ENCODE peak calls at places on chromosomes 13 and 19, in seven cellular contexts. G is stimulated activated CD4-positive, alpha-beta T cell treated with anti-CD3 and anti-CD28 coated beads, Interleukin-1b, Interleukin-23, amount 100 ng/mL, for 24 hours; Z is tibial nerve; S is NCI-H524 treated with DMSO at 0.1 percent for 48 hours; J is EL; X is A172; Y is keratinocyte. B is an unnamed sample.

GRCh38 chr19:17037966-17038500 is 11.4 kb upstream of the CPAMD8 start:
- DNase-seq in J (no peak), Y (no peak), G (no peak), X (no peak), S (no peak), Z (no peak), B (no peak)

GRCh38 chr13:97116754-97117153 is 105.4 kb upstream of the MBNL2 start:
- DNase-seq in S (no peak), G (no peak), Z (no peak), X (peak), J (peak), Y (no peak), B (no peak)

GRCh38 chr19:2767688-2768087 is 15.4 kb downstream of the SGTA start:
- DNase-seq in G (no peak), J (no peak), Y (no peak), Z (no peak), X (no peak), S (no peak), B (peak)

GRCh38 chr13:110047511-110047910 is 259.4 kb downstream of the COL4A1 start:
- DNase-seq in Z (no peak), S (no peak), Y (no peak), G (no peak), J (no peak), X (no peak), B (no peak)

GRCh38 chr19:5665781-5666513 is 14.4 kb downstream of the MICOS13 start:
- DNase-seq in G (no peak), Z (no peak), J (peak), Y (no peak), X (peak), S (no peak), B (no peak)

GRCh38 chr13:111573362-111573761 is 252.9 kb downstream of the TEX29 start:
- DNase-seq in G (no peak), X (no peak), S (no peak), Z (no peak), J (no peak), Y (no peak), B (no peak)

GRCh38 chr13:30739646-30740642 is 4.6 kb downstream of the ALOX5AP start:
- DNase-seq in Z (no peak), S (no peak), G (peak), Y (peak), J (peak), X (peak), B (no peak)

GRCh38 chr13:96238241-96238640 is 148.3 kb downstream of the HS6ST3 start:
- DNase-seq in X (no peak), Z (no peak), S (no peak), G (no peak), J (no peak), Y (no peak), B (no peak)

GRCh38 chr19:18306209-18306902 is 16.5 kb downstream of the LSM4 start:
- DNase-seq in X (no peak), J (no peak), G (no peak), S (no peak), Y (no peak), Z (no peak), B (no peak)

GRCh38 chr19:44617481-44617880 is 4.1 kb downstream of the IGSF23 start:
- DNase-seq in Z (no peak), Y (no peak), G (no peak), J (no peak), S (no peak), X (no peak), B (no peak)

GRCh38 chr19:41993612-41994483 is at the start of gene ATP1A3:
- DNase-seq in Z (no peak), Y (no peak), X (peak), G (peak), S (peak), J (peak), B (peak)

GRCh38 chr13:84263354-84264069 is 381.2 kb upstream of the SLITRK1 start:
- DNase-seq in Z (no peak), S (no peak), X (no peak), J (no peak), Y (no peak), G (no peak), B (no peak)

GRCh38 chr13:109764474-109765292 is 21.7 kb downstream of the IRS2 start:
- DNase-seq in J (no peak), S (peak), X (no peak), G (no peak), Y (peak), Z (no peak), B (no peak)

GRCh38 chr13:72561791-72562190 is 165.6 kb downstream of the MZT1 start:
- DNase-seq in G (no peak), Z (no peak), S (no peak), Y (no peak), X (no peak), J (no peak), B (no peak)

GRCh38 chr19:10625003-10625761 is at the start of gene SLC44A2:
- DNase-seq in J (peak), Z (peak), S (no peak), Y (no peak), G (no peak), X (peak), B (no peak)

GRCh38 chr19:55638864-55639359 is 1.9 kb upstream of the ZNF580 start:
- DNase-seq in G (no peak), X (peak), J (peak), Y (no peak), S (peak), Z (no peak), B (peak)

GRCh38 chr13:30400376-30400775 is 21.9 kb upstream of the UBE2L5 start:
- DNase-seq in J (no peak), G (no peak), S (no peak), X (no peak), Z (no peak), Y (no peak), B (no peak)

GRCh38 chr19:35740108-35740422 is 2.2 kb downstream of the IGFLR1 start:
- DNase-seq in J (no peak), G (peak), Y (no peak), X (no peak), Z (no peak), S (no peak), B (no peak)

GRCh38 chr19:17242431-17243208 is 3.1 kb downstream of the NR2F6 start:
- DNase-seq in Z (no peak), S (no peak), J (no peak), X (no peak), G (no peak), Y (no peak), B (no peak)

GRCh38 chr19:47272448-47273312 is 2.0 kb upstream of the INAFM1 start:
- DNase-seq in X (peak), Y (no peak), G (peak), Z (peak), S (no peak), J (peak), B (peak)

GRCh38 chr19:31126236-31126635 is 223.0 kb downstream of the TSHZ3 start:
- DNase-seq in J (peak), Y (no peak), S (no peak), G (no peak), X (peak), Z (no peak), B (no peak)

GRCh38 chr19:40139533-40140287 is 49.0 kb upstream of the ZNF780A start:
- DNase-seq in X (peak), G (no peak), Y (no peak), Z (peak), S (no peak), J (peak), B (no peak)

GRCh38 chr13:94280357-94280756 is 199.1 kb downstream of the DCT start:
- DNase-seq in Y (no peak), G (no peak), X (no peak), Z (no peak), S (no peak), J (peak), B (no peak)

GRCh38 chr19:51354103-51354741 is 12.0 kb downstream of the ETFB start:
- DNase-seq in G (no peak), J (no peak), S (no peak), Y (no peak), X (no peak), Z (no peak), B (no peak)

GRCh38 chr13:27036236-27036981 is 135.2 kb downstream of the USP12 start:
- DNase-seq in X (peak), Y (no peak), G (no peak), S (no peak), Z (no peak), J (peak), B (no peak)

GRCh38 chr13:100129605-100130004 is 40.7 kb downstream of the PCCA start:
- DNase-seq in G (no peak), Y (no peak), Z (peak), S (no peak), J (no peak), X (no peak), B (no peak)

GRCh38 chr13:112931028-112931934 is 37.7 kb upstream of the MCF2L start:
- DNase-seq in G (no peak), Y (no peak), S (peak), J (peak), Z (no peak), X (peak), B (peak)

GRCh38 chr19:19342086-19343015 is 21.7 kb downstream of the MAU2 start:
- DNase-seq in X (peak), Z (no peak), Y (no peak), S (peak), G (no peak), J (peak), B (peak)

GRCh38 chr19:5314012-5314906 is 26.4 kb downstream of the PTPRS start:
- DNase-seq in Z (no peak), S (no peak), X (peak), Y (no peak), G (no peak), J (peak), B (no peak)

GRCh38 chr13:29923554-29924481 is 73.4 kb upstream of the UBL3 start:
- DNase-seq in X (peak), J (peak), Z (peak), S (peak), Y (no peak), G (peak), B (peak)

GRCh38 chr19:49690073-49690655 is 752 bp upstream of the CPT1C start:
- DNase-seq in J (peak), G (no peak), S (no peak), X (no peak), Z (no peak), Y (no peak), B (no peak)

GRCh38 chr13:49292742-49293498 is 45.2 kb downstream of the CDADC1 start:
- DNase-seq in Y (no peak), X (no peak), J (peak), Z (peak), G (no peak), S (no peak), B (no peak)